ENCODE peak calls at places on chromosomes 2 and 18, in ten cellular contexts. One of them, this sample, is unnamed.

GRCh38 chr18:73316513-73316912 is 448.7 kb upstream of the NETO1 start:
- DNase-seq in transverse colon: no peak
- DNase-seq in GM12878: no peak
- DNase-seq in A549: no peak
- DNase-seq in tibial nerve: no peak
- DNase-seq in sigmoid colon: no peak
- DNase-seq in upper lobe of left lung: no peak
- DNase-seq in K562: no peak
- DNase-seq in suprapubic skin: no peak
- DNase-seq in stomach: no peak
- DNase-seq in this sample: no peak

GRCh38 chr2:15271941-15272340 is 289.2 kb downstream of the NBAS start:
- DNase-seq in K562: no peak
- DNase-seq in sigmoid colon: no peak
- DNase-seq in suprapubic skin: no peak
- DNase-seq in transverse colon: no peak
- DNase-seq in tibial nerve: no peak
- DNase-seq in upper lobe of left lung: no peak
- DNase-seq in A549: no peak
- DNase-seq in stomach: no peak
- DNase-seq in GM12878: no peak
- DNase-seq in this sample: no peak

GRCh38 chr18:8719192-8719591 is 13.8 kb downstream of the MTCL1 start:
- DNase-seq in K562: no peak
- DNase-seq in transverse colon: no peak
- DNase-seq in GM12878: no peak
- DNase-seq in tibial nerve: no peak
- DNase-seq in sigmoid colon: no peak
- DNase-seq in upper lobe of left lung: no peak
- DNase-seq in stomach: no peak
- DNase-seq in suprapubic skin: no peak
- DNase-seq in A549: no peak
- DNase-seq in this sample: no peak

GRCh38 chr2:218396688-218397501 is 2.8 kb upstream of the CTDSP1 start:
- DNase-seq in upper lobe of left lung: peak
- DNase-seq in K562: peak
- DNase-seq in transverse colon: peak
- DNase-seq in tibial nerve: peak
- DNase-seq in suprapubic skin: peak
- DNase-seq in sigmoid colon: peak
- DNase-seq in A549: peak
- DNase-seq in GM12878: no peak
- DNase-seq in stomach: peak
- DNase-seq in this sample: peak

GRCh38 chr18:74957588-74958224 is 251.2 kb downstream of the PTGR3 start:
- DNase-seq in sigmoid colon: no peak
- DNase-seq in GM12878: no peak
- DNase-seq in upper lobe of left lung: no peak
- DNase-seq in A549: no peak
- DNase-seq in stomach: no peak
- DNase-seq in tibial nerve: no peak
- DNase-seq in transverse colon: no peak
- DNase-seq in suprapubic skin: no peak
- DNase-seq in K562: no peak
- DNase-seq in this sample: no peak

GRCh38 chr18:3321133-3321812 is 59.3 kb downstream of the MYL12B start:
- DNase-seq in upper lobe of left lung: peak
- DNase-seq in stomach: no peak
- DNase-seq in transverse colon: no peak
- DNase-seq in K562: peak
- DNase-seq in GM12878: no peak
- DNase-seq in A549: peak
- DNase-seq in suprapubic skin: no peak
- DNase-seq in tibial nerve: no peak
- DNase-seq in sigmoid colon: no peak
- DNase-seq in this sample: no peak

GRCh38 chr18:48219429-48220145 is 189.6 kb downstream of the ZBTB7C start:
- DNase-seq in tibial nerve: no peak
- DNase-seq in A549: no peak
- DNase-seq in stomach: no peak
- DNase-seq in GM12878: no peak
- DNase-seq in sigmoid colon: no peak
- DNase-seq in suprapubic skin: no peak
- DNase-seq in K562: no peak
- DNase-seq in upper lobe of left lung: no peak
- DNase-seq in transverse colon: no peak
- DNase-seq in this sample: no peak

GRCh38 chr2:157592983-157593382 is 35.7 kb downstream of the ACVR1C start:
- DNase-seq in A549: no peak
- DNase-seq in suprapubic skin: no peak
- DNase-seq in transverse colon: no peak
- DNase-seq in stomach: no peak
- DNase-seq in sigmoid colon: no peak
- DNase-seq in GM12878: no peak
- DNase-seq in tibial nerve: no peak
- DNase-seq in upper lobe of left lung: no peak
- DNase-seq in K562: no peak
- DNase-seq in this sample: no peak

GRCh38 chr2:3522851-3523481 is 3.6 kb upstream of the ADI1 start:
- DNase-seq in transverse colon: peak
- DNase-seq in suprapubic skin: no peak
- DNase-seq in GM12878: no peak
- DNase-seq in A549: no peak
- DNase-seq in stomach: peak
- DNase-seq in sigmoid colon: peak
- DNase-seq in K562: no peak
- DNase-seq in upper lobe of left lung: no peak
- DNase-seq in tibial nerve: no peak
- DNase-seq in this sample: peak

GRCh38 chr2:158144914-158145625 is 43.4 kb downstream of the UPP2 start:
- DNase-seq in GM12878: no peak
- DNase-seq in tibial nerve: no peak
- DNase-seq in sigmoid colon: no peak
- DNase-seq in suprapubic skin: no peak
- DNase-seq in K562: no peak
- DNase-seq in A549: no peak
- DNase-seq in upper lobe of left lung: no peak
- DNase-seq in transverse colon: no peak
- DNase-seq in stomach: no peak
- DNase-seq in this sample: no peak

GRCh38 chr2:236662231-236663160 is 92.9 kb downstream of the ACKR3 start:
- DNase-seq in tibial nerve: no peak
- DNase-seq in suprapubic skin: peak
- DNase-seq in A549: no peak
- DNase-seq in stomach: no peak
- DNase-seq in transverse colon: no peak
- DNase-seq in sigmoid colon: no peak
- DNase-seq in GM12878: no peak
- DNase-seq in K562: no peak
- DNase-seq in upper lobe of left lung: no peak
- DNase-seq in this sample: no peak

GRCh38 chr2:40797115-40797514 is 345.2 kb upstream of the SLC8A1 start:
- DNase-seq in stomach: no peak
- DNase-seq in GM12878: no peak
- DNase-seq in transverse colon: no peak
- DNase-seq in K562: no peak
- DNase-seq in suprapubic skin: no peak
- DNase-seq in tibial nerve: no peak
- DNase-seq in upper lobe of left lung: no peak
- DNase-seq in sigmoid colon: no peak
- DNase-seq in A549: no peak
- DNase-seq in this sample: no peak
- TF ChIP-seq CTCF in stomach: no peak
- TF ChIP-seq CTCF in GM12878: no peak
- TF ChIP-seq CTCF in transverse colon: no peak
- TF ChIP-seq CTCF in K562: no peak
- TF ChIP-seq CTCF in suprapubic skin: no peak
- TF ChIP-seq CTCF in tibial nerve: no peak
- TF ChIP-seq CTCF in upper lobe of left lung: no peak
- TF ChIP-seq CTCF in sigmoid colon: no peak
- TF ChIP-seq CTCF in A549: no peak
- TF ChIP-seq CTCF in this sample: no peak

GRCh38 chr2:34567128-34567527 is 968.0 kb upstream of the FAM98A start:
- DNase-seq in GM12878: no peak
- DNase-seq in suprapubic skin: no peak
- DNase-seq in tibial nerve: no peak
- DNase-seq in A549: no peak
- DNase-seq in upper lobe of left lung: no peak
- DNase-seq in stomach: no peak
- DNase-seq in sigmoid colon: no peak
- DNase-seq in K562: no peak
- DNase-seq in transverse colon: no peak
- DNase-seq in this sample: no peak

DNA sequence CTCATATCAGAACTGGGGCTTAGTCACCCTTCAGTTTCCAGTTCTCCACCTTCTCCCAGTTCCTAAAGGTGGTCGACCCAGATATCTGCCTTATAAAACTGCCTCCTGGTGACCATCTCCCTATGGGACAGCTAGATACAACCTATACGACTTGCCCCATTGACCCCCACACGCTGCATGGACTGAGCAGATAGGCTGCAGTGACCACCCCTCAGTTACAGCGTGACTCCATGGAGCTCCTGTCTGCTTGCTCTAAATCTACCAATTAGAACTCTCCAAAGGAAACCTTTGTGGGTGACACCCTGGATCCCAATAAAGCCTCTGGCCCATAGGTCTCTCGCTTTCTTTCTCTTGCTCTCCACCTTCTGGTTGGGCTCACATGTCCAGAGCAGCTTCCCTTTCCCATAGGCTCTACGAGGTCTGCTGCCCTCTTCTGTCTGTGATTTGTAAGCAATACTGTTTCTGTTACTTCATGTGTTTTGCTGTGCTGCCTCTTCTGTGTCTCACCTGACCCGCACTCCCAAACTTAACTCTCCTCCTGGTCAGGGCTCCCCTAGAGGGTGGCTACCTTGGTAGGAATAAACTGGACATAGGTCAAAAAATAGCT is 971.3 kb upstream of the FAM98A start:
- DNase-seq in A549: no peak
- DNase-seq in GM12878: no peak
- DNase-seq in suprapubic skin: no peak
- DNase-seq in tibial nerve: no peak
- DNase-seq in transverse colon: peak
- DNase-seq in stomach: peak
- DNase-seq in K562: no peak
- DNase-seq in sigmoid colon: no peak
- DNase-seq in upper lobe of left lung: peak
- DNase-seq in this sample: no peak
- TF ChIP-seq EP300 in A549: no peak
- TF ChIP-seq EP300 in GM12878: no peak
- TF ChIP-seq EP300 in suprapubic skin: no peak
- TF ChIP-seq EP300 in tibial nerve: no peak
- TF ChIP-seq EP300 in transverse colon: no peak
- TF ChIP-seq EP300 in stomach: no peak
- TF ChIP-seq EP300 in K562: no peak
- TF ChIP-seq EP300 in sigmoid colon: no peak
- TF ChIP-seq EP300 in upper lobe of left lung: no peak
- TF ChIP-seq EP300 in this sample: no peak

GRCh38 chr2:71153585-71153984 is 23.2 kb downstream of the MPHOSPH10 start:
- DNase-seq in upper lobe of left lung: no peak
- DNase-seq in GM12878: no peak
- DNase-seq in stomach: no peak
- DNase-seq in K562: no peak
- DNase-seq in A549: no peak
- DNase-seq in transverse colon: no peak
- DNase-seq in suprapubic skin: no peak
- DNase-seq in sigmoid colon: no peak
- DNase-seq in tibial nerve: no peak
- DNase-seq in this sample: no peak

GRCh38 chr2:71155846-71156245 is 25.4 kb downstream of the MPHOSPH10 start:
- DNase-seq in sigmoid colon: no peak
- DNase-seq in tibial nerve: no peak
- DNase-seq in suprapubic skin: no peak
- DNase-seq in GM12878: no peak
- DNase-seq in K562: no peak
- DNase-seq in stomach: no peak
- DNase-seq in A549: no peak
- DNase-seq in transverse colon: no peak
- DNase-seq in upper lobe of left lung: no peak
- DNase-seq in this sample: no peak

GRCh38 chr2:71156531-71156930 is 26.1 kb downstream of the MPHOSPH10 start:
- DNase-seq in A549: no peak
- DNase-seq in suprapubic skin: no peak
- DNase-seq in K562: no peak
- DNase-seq in stomach: no peak
- DNase-seq in tibial nerve: no peak
- DNase-seq in sigmoid colon: peak
- DNase-seq in GM12878: no peak
- DNase-seq in upper lobe of left lung: no peak
- DNase-seq in transverse colon: no peak
- DNase-seq in this sample: no peak

GRCh38 chr2:71154279-71154678 is 23.8 kb downstream of the MPHOSPH10 start:
- DNase-seq in GM12878: no peak
- DNase-seq in upper lobe of left lung: no peak
- DNase-seq in A549: no peak
- DNase-seq in K562: no peak
- DNase-seq in sigmoid colon: no peak
- DNase-seq in tibial nerve: no peak
- DNase-seq in transverse colon: no peak
- DNase-seq in stomach: no peak
- DNase-seq in suprapubic skin: no peak
- DNase-seq in this sample: no peak

DNA sequence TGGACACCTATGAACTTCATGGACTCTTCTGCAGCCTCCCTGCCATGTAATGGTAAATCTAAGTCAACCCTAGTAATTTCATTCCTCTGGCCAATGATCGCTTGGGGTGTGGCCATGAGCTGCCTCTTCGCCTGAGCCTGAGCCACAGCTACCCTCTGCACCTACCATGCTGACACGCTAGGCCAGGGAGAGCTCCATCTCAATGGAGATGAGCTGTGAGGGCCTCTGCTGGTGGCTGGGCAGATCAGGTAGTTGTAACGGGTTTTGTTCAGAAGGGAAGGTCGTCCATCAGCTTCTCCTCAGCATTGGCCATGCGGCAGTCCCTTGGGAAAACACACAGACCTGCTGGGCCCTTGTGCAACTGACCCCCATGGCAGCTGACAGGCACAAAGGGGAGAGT is 24.4 kb downstream of the MPHOSPH10 start:
- DNase-seq in A549: peak
- DNase-seq in stomach: no peak
- DNase-seq in suprapubic skin: no peak
- DNase-seq in upper lobe of left lung: no peak
- DNase-seq in sigmoid colon: no peak
- DNase-seq in K562: peak
- DNase-seq in tibial nerve: no peak
- DNase-seq in GM12878: peak
- DNase-seq in transverse colon: peak
- DNase-seq in this sample: no peak
- TF ChIP-seq CTCF in A549: no peak
- TF ChIP-seq CTCF in stomach: no peak
- TF ChIP-seq CTCF in suprapubic skin: no peak
- TF ChIP-seq CTCF in upper lobe of left lung: no peak
- TF ChIP-seq CTCF in sigmoid colon: no peak
- TF ChIP-seq CTCF in K562: peak
- TF ChIP-seq CTCF in tibial nerve: no peak
- TF ChIP-seq CTCF in GM12878: peak
- TF ChIP-seq CTCF in transverse colon: no peak
- TF ChIP-seq CTCF in this sample: no peak

DNA sequence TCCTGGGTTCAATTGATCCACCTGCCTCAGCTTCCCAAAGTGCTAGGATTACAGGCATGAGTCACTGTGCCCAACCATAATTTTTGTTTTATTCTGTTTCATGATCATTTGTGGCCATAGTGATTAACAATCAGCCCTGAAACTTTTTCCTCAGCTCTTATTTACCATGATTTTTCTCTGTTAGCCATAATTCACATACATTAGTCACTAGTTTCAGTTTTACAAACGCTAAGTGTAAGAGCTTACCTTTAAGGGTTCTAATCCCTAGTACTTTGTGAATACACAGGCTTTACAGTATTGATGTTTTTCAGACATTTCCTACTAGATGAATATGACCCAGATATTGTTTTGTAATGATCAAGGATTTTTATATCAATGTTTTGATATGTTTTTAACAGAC is 216.1 kb downstream of the DPP4 start:
- DNase-seq in K562: no peak
- DNase-seq in tibial nerve: no peak
- DNase-seq in suprapubic skin: no peak
- DNase-seq in GM12878: no peak
- DNase-seq in A549: no peak
- DNase-seq in sigmoid colon: no peak
- DNase-seq in upper lobe of left lung: no peak
- DNase-seq in transverse colon: no peak
- DNase-seq in stomach: no peak
- DNase-seq in this sample: no peak
- TF ChIP-seq EP300 in K562: no peak
- TF ChIP-seq EP300 in tibial nerve: no peak
- TF ChIP-seq EP300 in suprapubic skin: no peak
- TF ChIP-seq EP300 in GM12878: no peak
- TF ChIP-seq EP300 in A549: no peak
- TF ChIP-seq EP300 in sigmoid colon: no peak
- TF ChIP-seq EP300 in upper lobe of left lung: no peak
- TF ChIP-seq EP300 in transverse colon: no peak
- TF ChIP-seq EP300 in stomach: no peak
- TF ChIP-seq EP300 in this sample: no peak